ENCODE peak calls at places on chromosomes 5 and 9, in seven cellular contexts. O is naive thymus-derived CD4-positive, alpha-beta T cell; D is A549; P is CD8-positive, alpha-beta T cell; N is neuronal stem cell; B is RWPE2; U is pancreas. X is an unnamed sample. For H3K9me3, the result is how much of the 10 kb centered on the place peaks cover.

GRCh38 chr5:77851229-77852067 is 75.3 kb upstream of the TBCA start:
- DNase-seq in U (no peak), B (peak), P (no peak), D (no peak), O (no peak), N (peak), X (no peak)

GRCh38 chr5:68395844-68396523 is 180.4 kb downstream of the PIK3R1 start:
- DNase-seq in N (no peak), U (peak), B (no peak), D (peak), P (no peak), O (no peak), X (no peak)

GRCh38 chr5:61048534-61048933 is 103.5 kb downstream of the NDUFAF2 start:
- DNase-seq in O (no peak), D (peak), U (no peak), B (no peak), N (no peak), P (no peak), X (no peak)

GRCh38 chr5:127813633-127814171 is 110.5 kb downstream of the CCDC192 start:
- DNase-seq in N (no peak), P (no peak), U (no peak), B (peak), D (peak), O (no peak), X (no peak)

GRCh38 chr5:89535421-89535820 is 652.4 kb upstream of the MEF2C start:
- DNase-seq in P (no peak), O (no peak), B (no peak), D (no peak), N (no peak), U (no peak), X (no peak)

GRCh38 chr5:174335682-174336364 is 290.3 kb downstream of the NSG2 start:
- DNase-seq in D (no peak), U (no peak), B (no peak), N (no peak), O (no peak), P (no peak), X (no peak)

GRCh38 chr9:127942152-127943010 is 4.7 kb upstream of the DPM2 start:
- DNase-seq in O (peak), P (no peak), D (peak), B (no peak), N (peak), U (no peak), X (no peak)

GRCh38 chr5:39219433-39219832 is at the start of gene FYB1:
- DNase-seq in N (no peak), P (no peak), B (no peak), U (peak), O (no peak), D (no peak), X (no peak)

GRCh38 chr5:141992349-141992963 is 20.4 kb downstream of the GNPDA1 start:
- DNase-seq in O (peak), B (no peak), N (peak), P (peak), U (peak), D (peak), X (peak)

GRCh38 chr5:53739111-53739510 is 178.7 kb downstream of the NDUFS4 start:
- DNase-seq in B (no peak), N (no peak), D (no peak), P (no peak), O (no peak), U (no peak), X (no peak)

GRCh38 chr5:133385346-133385745 is 227.0 kb downstream of the FSTL4 start:
- DNase-seq in D (no peak), O (no peak), P (no peak), B (no peak), U (no peak), N (no peak), X (no peak)

GRCh38 chr5:1507457-1507856 is 16.3 kb downstream of the LPCAT1 start:
- DNase-seq in O (no peak), B (peak), D (no peak), N (no peak), U (no peak), P (no peak), X (no peak)

GRCh38 chr5:3598725-3599282 is 3.2 kb downstream of the IRX1 start:
- DNase-seq in O (no peak), D (no peak), U (no peak), P (no peak), N (no peak), B (no peak), X (no peak)

GRCh38 chr5:124692324-124692723 is 54.1 kb downstream of the ZNF608 start:
- DNase-seq in U (no peak), B (no peak), N (no peak), O (no peak), P (no peak), D (no peak), X (no peak)

GRCh38 chr9:69122391-69123141 is 51.5 kb upstream of the TJP2 start:
- DNase-seq in N (peak), B (no peak), D (no peak), U (peak), P (no peak), O (peak), X (no peak)

DNA sequence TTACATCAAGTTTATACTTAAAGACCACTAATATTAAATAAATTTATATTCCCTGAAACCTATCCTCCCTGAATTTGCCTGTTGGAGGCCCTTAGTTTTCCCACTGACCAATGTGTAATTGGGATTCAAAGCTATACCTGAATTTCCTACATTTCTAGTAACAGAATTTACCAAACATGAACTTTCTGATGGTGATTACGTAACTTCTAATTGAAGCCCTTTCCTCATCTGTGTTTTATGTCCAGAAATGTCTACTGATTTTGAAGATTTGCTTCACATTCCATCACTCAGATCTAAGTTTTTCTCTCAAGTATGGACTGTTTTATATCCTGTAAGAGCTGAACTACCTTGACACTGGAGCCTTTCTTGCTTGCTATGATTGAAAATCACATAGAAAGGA is 12.8 kb downstream of the ZFP62 start:
- DNase-seq in O (no peak), B (no peak), U (no peak), P (no peak), D (no peak), N (no peak), X (no peak)
- H3K9me3 ChIP-seq in O (under half), B (under half), U (under half), P (under half), D (half or more), N (half or more), X (under half)

GRCh38 chr9:4784403-4784802 is 8.3 kb upstream of the RCL1 start:
- DNase-seq in U (no peak), N (no peak), B (no peak), O (no peak), D (no peak), P (no peak), X (no peak)

GRCh38 chr9:4787876-4788275 is 4.9 kb upstream of the RCL1 start:
- DNase-seq in B (no peak), P (no peak), D (no peak), N (no peak), O (no peak), U (no peak), X (no peak)

GRCh38 chr9:4781408-4781807 is 11.3 kb upstream of the RCL1 start:
- DNase-seq in B (no peak), P (no peak), O (no peak), N (no peak), D (no peak), U (no peak), X (no peak)

GRCh38 chr9:4788703-4789102 is 4.0 kb upstream of the RCL1 start:
- DNase-seq in U (no peak), B (no peak), P (no peak), O (no peak), N (no peak), D (no peak), X (no peak)

DNA sequence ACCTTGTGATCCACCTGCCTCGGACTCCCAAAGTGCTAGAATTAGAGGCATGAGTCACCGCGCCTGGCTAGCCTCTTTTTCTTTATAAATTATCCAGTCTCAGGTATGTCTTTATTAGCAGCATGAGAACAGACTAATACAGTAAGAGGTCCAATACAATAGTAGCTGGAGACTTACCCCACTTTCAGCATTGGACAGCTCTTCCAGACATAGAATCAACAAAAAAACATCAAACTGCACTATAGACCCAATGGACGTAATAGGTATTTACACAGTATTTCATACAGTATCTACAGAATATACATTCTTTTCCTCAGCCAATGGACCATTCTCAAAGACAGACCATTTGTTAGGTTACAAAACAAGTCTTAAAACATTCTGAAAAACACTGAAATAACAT is 6.1 kb upstream of the RCL1 start:
- DNase-seq in B (no peak), O (no peak), N (no peak), P (no peak), D (no peak), U (no peak), X (no peak)
- H3K9me3 ChIP-seq in B (under half), O (under half), N (under half), P (under half), D (under half), U (under half), X (under half)

DNA sequence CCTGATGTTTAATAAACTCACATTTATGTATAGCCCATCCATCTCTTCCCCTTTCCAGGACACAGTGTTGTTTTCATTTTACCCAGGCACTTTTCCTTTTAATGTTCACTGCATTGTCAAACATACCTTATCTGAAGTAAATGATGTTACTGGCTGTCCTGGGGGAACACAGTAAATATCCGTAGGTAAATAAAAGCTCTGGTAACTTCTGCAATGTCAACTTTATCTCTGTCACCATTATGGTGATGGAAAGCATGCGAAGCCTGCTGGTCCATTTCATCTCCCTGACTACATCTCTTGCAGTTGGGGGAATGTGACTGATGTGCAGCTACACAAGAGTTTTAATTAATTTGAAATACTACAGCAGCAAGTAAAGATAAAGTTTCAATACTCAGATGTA is 1162.1 kb upstream of the SEMA6A start:
- DNase-seq in P (no peak), O (no peak), N (no peak), U (no peak), B (no peak), D (no peak), X (no peak)
- H3K9me3 ChIP-seq in P (under half), O (under half), N (under half), U (under half), B (under half), D (under half), X (under half)

DNA sequence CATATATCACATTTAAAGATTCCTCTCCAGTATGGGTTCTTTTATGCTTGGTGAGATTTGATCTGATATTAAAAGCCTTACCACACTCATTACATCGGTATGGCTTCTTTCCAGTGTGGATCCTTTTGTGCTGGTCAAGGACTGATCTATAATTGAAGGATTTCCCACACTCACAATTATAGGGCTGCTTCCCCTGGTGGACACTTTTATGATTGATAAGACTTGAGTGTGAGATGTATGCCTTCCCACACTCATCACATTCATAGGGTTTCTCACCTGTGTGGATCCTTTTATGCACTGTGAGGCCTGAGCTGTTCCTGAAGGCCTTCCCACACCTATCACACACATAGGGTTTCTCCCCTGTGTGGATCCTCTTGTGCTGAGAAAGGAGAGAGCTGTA is 12.2 kb downstream of the ZFP62 start:
- DNase-seq in O (no peak), U (no peak), D (peak), P (no peak), B (no peak), N (no peak), X (no peak)
- H3K9me3 ChIP-seq in O (under half), U (under half), D (half or more), P (under half), B (under half), N (half or more), X (under half)

GRCh38 chr9:40913096-40913719 is 215.3 kb downstream of the FOXD4L6 start:
- DNase-seq in P (no peak), N (no peak), O (no peak), B (no peak), D (no peak), U (no peak), X (no peak)

GRCh38 chr9:40911647-40912046 is 216.8 kb downstream of the FOXD4L6 start:
- DNase-seq in B (no peak), D (no peak), N (no peak), U (no peak), P (no peak), O (no peak), X (no peak)

GRCh38 chr9:40909821-40910220 is 218.7 kb downstream of the FOXD4L6 start:
- DNase-seq in O (no peak), B (no peak), P (no peak), N (no peak), D (no peak), U (no peak), X (no peak)

DNA sequence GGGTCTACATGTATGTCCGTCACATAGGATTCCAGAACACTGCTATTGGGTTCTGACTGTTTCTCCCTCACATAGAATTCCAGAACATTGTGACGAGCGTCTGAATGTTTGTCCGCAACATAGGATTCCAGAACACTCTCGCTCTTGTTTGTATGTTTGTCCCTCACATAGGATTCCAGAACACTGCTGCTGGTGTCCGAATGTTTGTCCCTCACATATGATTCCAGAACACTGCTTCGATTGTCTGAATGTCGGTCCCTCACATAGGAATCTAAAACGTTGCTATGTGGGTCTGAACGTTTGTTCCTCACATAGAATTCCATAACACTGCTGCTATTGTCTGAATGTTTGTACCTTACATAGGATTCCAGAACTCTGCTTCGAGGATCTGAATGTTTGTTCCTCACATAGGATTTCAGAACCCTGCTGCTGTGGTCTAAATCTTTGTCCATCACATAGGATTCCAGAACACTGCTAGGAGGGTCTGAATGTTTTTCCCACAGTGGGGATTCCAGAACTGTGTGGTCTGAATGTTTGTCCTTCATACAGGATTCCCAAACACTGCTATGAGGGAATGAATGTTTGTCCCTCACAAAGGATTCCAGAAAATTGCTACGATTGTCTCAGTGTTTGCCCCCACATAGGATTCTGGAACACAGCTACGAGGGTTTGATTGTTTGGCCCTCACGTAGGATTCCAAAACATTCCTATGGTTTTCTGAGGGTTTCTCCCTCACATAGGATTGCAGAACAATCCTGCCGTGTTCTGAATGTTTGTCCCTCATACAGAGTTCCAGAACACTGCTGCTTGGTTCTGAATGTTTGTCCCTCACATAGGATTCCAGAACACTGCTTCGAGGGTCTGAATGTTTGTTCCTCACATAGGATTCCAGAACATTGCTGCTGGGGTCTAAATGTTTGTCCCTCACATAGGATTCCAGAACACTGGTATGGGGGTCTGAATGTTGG is 220.5 kb downstream of the FOXD4L6 start:
- DNase-seq in U (no peak), D (no peak), B (no peak), P (no peak), N (no peak), O (no peak), X (no peak)
- H3K9me3 ChIP-seq in U (under half), D (half or more), B (under half), P (half or more), N (under half), O (half or more), X (under half)

GRCh38 chr9:14722391-14723035 is at the start of gene CER1:
- DNase-seq in P (no peak), B (no peak), N (peak), D (no peak), O (no peak), U (no peak), X (no peak)
- H3K9me3 ChIP-seq in P (under half), B (under half), N (under half), D (under half), O (under half), U (under half), X (under half)